ENCODE peak calls at places on chromosomes 2 and 18, in nine cellular contexts. T is heart left ventricle, V is HCT116, F is HepG2, D is upper lobe of left lung, Y is right lobe of liver, H is gastrocnemius medialis, J is body of pancreas, U is A549. E is an unnamed sample.
A peak's percentile ranks its signal among the peaks of the same experiment; 100 is the strongest.

GRCh38 chr2:117854610-117855009 is 40.1 kb downstream of the DDX18 start:
- ATAC-seq in T (no peak), V (no peak), F (no peak), D (no peak), Y (no peak), H (no peak), J (no peak), U (no peak), E (no peak)

GRCh38 chr2:240856151-240856980 is 12.3 kb upstream of the AGXT start:
- ATAC-seq in T (no peak), V (peak; percentile 90), F (peak; percentile 86), D (no peak), Y (peak; percentile 57), H (no peak), J (no peak), U (peak; percentile 51), E (no peak)

GRCh38 chr18:33802955-33803354 is 224.9 kb downstream of the ASXL3 start:
- ATAC-seq in T (no peak), V (no peak), F (no peak), D (peak; percentile 65), Y (peak; percentile 97), H (no peak), J (peak; percentile 99), U (no peak), E (no peak)

GRCh38 chr2:9799011-9799596 is 44.2 kb upstream of the TAF1B start:
- ATAC-seq in T (no peak), V (no peak), F (peak; percentile 4), D (no peak), Y (peak; percentile 36), H (no peak), J (no peak), U (no peak), E (no peak)

GRCh38 chr2:170525566-170525900 is 189.6 kb upstream of the SP5 start:
- ATAC-seq in T (peak; percentile 78), V (peak; percentile 92), F (no peak), D (peak; percentile 88), Y (no peak), H (peak; percentile 89), J (peak; percentile 76), U (peak; percentile 86), E (peak; percentile 94)

GRCh38 chr2:238098854-238099708 is 1.1 kb upstream of the ESPNL start:
- ATAC-seq in T (no peak), V (peak; percentile 33), F (no peak), D (no peak), Y (peak; percentile 22), H (peak; percentile 9), J (no peak), U (no peak), E (no peak)

GRCh38 chr18:58362829-58363231 is 266.1 kb downstream of the ALPK2 start:
- ATAC-seq in T (no peak), V (no peak), F (no peak), D (no peak), Y (peak; percentile 82), H (peak; percentile 29), J (no peak), U (no peak), E (no peak)

GRCh38 chr2:237258146-237258545 is 155.8 kb downstream of the COL6A3 start:
- ATAC-seq in T (no peak), V (peak; percentile 49), F (no peak), D (no peak), Y (no peak), H (no peak), J (no peak), U (no peak), E (no peak)

GRCh38 chr2:28470759-28471158 is 25.1 kb upstream of the PLB1 start:
- ATAC-seq in T (no peak), V (no peak), F (peak; percentile 47), D (no peak), Y (no peak), H (no peak), J (no peak), U (no peak), E (no peak)

GRCh38 chr18:12441475-12442035 is 33.8 kb downstream of the PRELID3A start:
- ATAC-seq in T (no peak), V (no peak), F (no peak), D (no peak), Y (no peak), H (no peak), J (no peak), U (no peak), E (no peak)

GRCh38 chr18:7754725-7755181 is 187.6 kb downstream of the PTPRM start:
- ATAC-seq in T (peak; percentile 84), V (no peak), F (peak; percentile 97), D (no peak), Y (peak; percentile 94), H (peak; percentile 18), J (peak; percentile 70), U (peak; percentile 84), E (peak; percentile 44)

GRCh38 chr2:171178993-171179392 is 18.3 kb upstream of the TLK1 start:
- ATAC-seq in T (no peak), V (no peak), F (no peak), D (no peak), Y (no peak), H (no peak), J (no peak), U (no peak), E (no peak)

GRCh38 chr2:54967269-54967668 is 83.0 kb downstream of the RTN4 start:
- ATAC-seq in T (no peak), V (no peak), F (no peak), D (no peak), Y (no peak), H (no peak), J (no peak), U (peak; percentile 4), E (no peak)

GRCh38 chr18:75044296-75044695 is 164.6 kb downstream of the PTGR3 start:
- ATAC-seq in T (no peak), V (no peak), F (no peak), D (peak; percentile 54), Y (no peak), H (no peak), J (no peak), U (no peak), E (no peak)

GRCh38 chr2:239736358-239737143 is 288.6 kb downstream of the NDUFA10 start:
- ATAC-seq in T (no peak), V (peak; percentile 66), F (peak; percentile 34), D (no peak), Y (peak; percentile 18), H (no peak), J (no peak), U (peak; percentile 31), E (no peak)

GRCh38 chr2:84900951-84901350 is 4.5 kb upstream of the TMSB10 start:
- ATAC-seq in T (no peak), V (no peak), F (no peak), D (no peak), Y (no peak), H (no peak), J (no peak), U (no peak), E (no peak)

GRCh38 chr2:84899681-84900080 is 5.8 kb upstream of the TMSB10 start:
- ATAC-seq in T (no peak), V (no peak), F (no peak), D (no peak), Y (no peak), H (no peak), J (peak; percentile 81), U (no peak), E (no peak)

GRCh38 chr2:84899181-84899580 is 6.3 kb upstream of the TMSB10 start:
- ATAC-seq in T (no peak), V (no peak), F (no peak), D (no peak), Y (no peak), H (no peak), J (no peak), U (no peak), E (no peak)

GRCh38 chr2:84894758-84895520 is 10.5 kb upstream of the TMSB10 start:
- ATAC-seq in T (no peak), V (no peak), F (no peak), D (no peak), Y (peak; percentile 41), H (no peak), J (no peak), U (no peak), E (peak; percentile 29)

GRCh38 chr2:84897773-84898172 is 7.7 kb upstream of the TMSB10 start:
- ATAC-seq in T (no peak), V (no peak), F (no peak), D (no peak), Y (no peak), H (no peak), J (no peak), U (no peak), E (no peak)
- H3K4me1 ChIP-seq in T (peaks cover 64% of the 10 kb centered on the region), V (peaks cover 29% of the 10 kb centered on the region), F (no peaks in the 10 kb centered on the region), D (peaks cover 33% of the 10 kb centered on the region), Y (no peaks in the 10 kb centered on the region), H (no peaks in the 10 kb centered on the region), J (peaks cover 22% of the 10 kb centered on the region), U (peaks cover 20% of the 10 kb centered on the region), E (no peaks in the 10 kb centered on the region)

GRCh38 chr2:16002575-16002974 is 62.2 kb downstream of the MYCN start:
- ATAC-seq in T (no peak), V (no peak), F (no peak), D (no peak), Y (no peak), H (no peak), J (no peak), U (no peak), E (no peak)
- H3K4me3 ChIP-seq in T (no peak overlapping the region), V (no peak overlapping the region), F (no peak overlapping the region), D (no peak overlapping the region), Y (no peak overlapping the region), H (no peak overlapping the region), J (no peak overlapping the region), U (no peak overlapping the region), E (no peak overlapping the region)

GRCh38 chr2:218322756-218323525 is 30.6 kb upstream of the TMBIM1 start:
- ATAC-seq in T (peak; percentile 88), V (peak; percentile 79), F (peak; percentile 83), D (peak; percentile 84), Y (peak; percentile 89), H (peak; percentile 70), J (peak; percentile 77), U (peak; percentile 80), E (peak; percentile 77)
- TF ChIP-seq POLR2A in T (no peak), V (no peak), F (peak; percentile 93), D (no peak), Y (peak; percentile 82), H (peak; percentile 29), J (no peak), U (peak; percentile 55), E (no peak)

GRCh38 chr18:76572517-76573247 is 77.6 kb upstream of the ZNF516 start:
- ATAC-seq in T (no peak), V (peak; percentile 67), F (peak; percentile 92), D (no peak), Y (no peak), H (no peak), J (no peak), U (no peak), E (no peak)
- H3K4me1 ChIP-seq in T (peaks cover 19% of the 10 kb centered on the region), V (peaks cover 19% of the 10 kb centered on the region), F (peaks cover 13% of the 10 kb centered on the region), D (no peaks in the 10 kb centered on the region), Y (peaks cover 4% of the 10 kb centered on the region), H (no peaks in the 10 kb centered on the region), J (no peaks in the 10 kb centered on the region), U (peaks cover 10% of the 10 kb centered on the region), E (no peaks in the 10 kb centered on the region)

GRCh38 chr2:197784956-197785941 is at the start of gene BOLL:
- ATAC-seq in T (peak; percentile 33), V (no peak), F (peak; percentile 43), D (no peak), Y (peak; percentile 46), H (no peak), J (no peak), U (no peak), E (no peak)
- H3K4me3 ChIP-seq in T (peak within 1 kb of the TSS; percentile 49), V (no peak within 1 kb of the TSS), F (no peak within 1 kb of the TSS), D (peak within 1 kb of the TSS; percentile 53), Y (no peak within 1 kb of the TSS), H (peak within 1 kb of the TSS; percentile 70), J (peak within 1 kb of the TSS; percentile 28), U (peak within 1 kb of the TSS; percentile 49), E (peak within 1 kb of the TSS; percentile 1)